ENCODE peak calls at places on chromosomes 13 and 19, in ten cellular contexts. U, E, B, S, W, J, H, M, P and Q are unnamed samples.

GRCh38 chr13:102055116-102055515 is 346.7 kb downstream of the FGF14 start:
- DNase-seq in E (no peak), H (no peak), W (no peak), U (no peak), S (no peak), J (no peak), B (no peak), P (no peak), M (no peak), Q (no peak)

GRCh38 chr13:84670245-84670644 is 788.0 kb upstream of the SLITRK1 start:
- DNase-seq in E (no peak), M (no peak), P (no peak), H (no peak), J (no peak), B (no peak), S (no peak), U (no peak), W (no peak), Q (no peak)

GRCh38 chr19:16078311-16078758 is 2.0 kb downstream of the TPM4 start:
- DNase-seq in W (no peak), P (no peak), B (no peak), S (peak), M (no peak), J (no peak), E (peak), U (no peak), H (no peak), Q (peak)

GRCh38 chr13:99371956-99372355 is 64.8 kb upstream of the GPR183 start:
- DNase-seq in E (no peak), J (no peak), P (peak), H (no peak), W (no peak), S (no peak), U (no peak), M (no peak), B (peak), Q (peak)

GRCh38 chr13:21673592-21674270 is 2.9 kb downstream of the FGF9 start:
- DNase-seq in M (peak), H (no peak), P (peak), W (peak), B (peak), E (peak), J (peak), S (peak), U (no peak), Q (no peak)

GRCh38 chr13:98821372-98822237 is 69.1 kb upstream of the SLC15A1 start:
- DNase-seq in H (no peak), P (peak), U (peak), B (no peak), J (no peak), M (peak), S (no peak), W (no peak), E (no peak), Q (no peak)

GRCh38 chr13:99086149-99086868 is 108.4 kb upstream of the DOCK9 start:
- DNase-seq in J (peak), P (peak), E (peak), B (peak), W (peak), H (no peak), U (no peak), M (peak), S (peak), Q (peak)

GRCh38 chr19:4519521-4520277 is 1.4 kb upstream of the PLIN4 start:
- DNase-seq in H (no peak), B (no peak), P (no peak), J (no peak), E (no peak), W (peak), S (no peak), U (no peak), M (peak), Q (no peak)

GRCh38 chr19:30711296-30711695 is 339.1 kb downstream of the ZNF536 start:
- DNase-seq in H (no peak), S (no peak), P (no peak), E (no peak), J (no peak), M (no peak), U (no peak), B (no peak), W (no peak), Q (peak)

GRCh38 chr19:29665826-29666633 is 769 bp downstream of the PLEKHF1 start:
- DNase-seq in H (peak), S (peak), U (no peak), E (no peak), M (peak), P (peak), B (no peak), W (peak), J (peak), Q (no peak)

GRCh38 chr13:110382830-110383229 is 75.7 kb downstream of the COL4A2 start:
- DNase-seq in M (no peak), U (no peak), W (no peak), E (no peak), P (no peak), H (no peak), J (no peak), B (no peak), S (no peak), Q (no peak)

GRCh38 chr19:56838930-56839664 is 1.4 kb downstream of the PEG3 start:
- DNase-seq in B (peak), J (peak), M (peak), W (peak), U (peak), P (peak), H (peak), E (peak), S (no peak), Q (peak)

GRCh38 chr13:24693862-24694471 is 13.8 kb downstream of the ATP12A start:
- DNase-seq in H (no peak), J (no peak), S (peak), P (peak), E (peak), B (no peak), M (peak), U (peak), W (no peak), Q (peak)

GRCh38 chr19:16888629-16889371 is at the start of gene F2RL3:
- DNase-seq in P (peak), H (no peak), S (peak), B (no peak), E (peak), W (peak), M (peak), U (no peak), J (peak), Q (no peak)

GRCh38 chr13:77692746-77693448 is 4.6 kb upstream of the SLAIN1 start:
- DNase-seq in E (no peak), P (no peak), J (no peak), M (no peak), W (no peak), B (no peak), H (no peak), S (no peak), U (peak), Q (no peak)

GRCh38 chr13:96216543-96216942 is 126.6 kb downstream of the HS6ST3 start:
- DNase-seq in H (no peak), W (no peak), E (no peak), U (no peak), M (no peak), J (no peak), P (no peak), B (no peak), S (no peak), Q (no peak)

GRCh38 chr19:35341006-35341405 is 6.7 kb upstream of the FFAR1 start:
- DNase-seq in S (no peak), H (no peak), J (no peak), W (no peak), P (no peak), M (no peak), B (no peak), E (no peak), U (no peak), Q (no peak)

GRCh38 chr19:40251991-40252390 is 25.5 kb upstream of the CCNP start:
- DNase-seq in P (no peak), M (no peak), E (no peak), W (no peak), S (no peak), H (no peak), B (no peak), J (no peak), U (no peak), Q (no peak)

GRCh38 chr13:51286135-51287002 is 53.1 kb upstream of the SERPINE3 start:
- DNase-seq in W (peak), P (peak), S (peak), E (peak), H (peak), B (peak), U (peak), J (peak), M (peak), Q (peak)

GRCh38 chr13:40344270-40345148 is 321.9 kb downstream of the FOXO1 start:
- DNase-seq in B (no peak), H (no peak), S (peak), U (peak), E (no peak), J (peak), M (peak), W (no peak), P (no peak), Q (no peak)

GRCh38 chr13:31699650-31700049 is 39.7 kb upstream of the RXFP2 start:
- DNase-seq in J (no peak), M (peak), H (no peak), U (no peak), S (no peak), B (no peak), W (no peak), P (no peak), E (no peak), Q (peak)

GRCh38 chr13:98549006-98549727 is 27.7 kb downstream of the STK24 start:
- DNase-seq in W (no peak), H (no peak), S (peak), M (peak), J (no peak), B (no peak), E (no peak), P (no peak), U (peak), Q (no peak)

GRCh38 chr13:101703081-101703480 is 250.6 kb downstream of the ITGBL1 start:
- DNase-seq in S (no peak), E (no peak), P (no peak), U (no peak), H (no peak), W (no peak), M (no peak), B (no peak), J (no peak), Q (no peak)

GRCh38 chr13:47252627-47253026 is 355.8 kb upstream of the HTR2A start:
- DNase-seq in B (no peak), H (no peak), U (no peak), P (no peak), E (no peak), J (no peak), W (no peak), S (no peak), M (no peak), Q (no peak)

GRCh38 chr13:114111577-114111976 is 20.8 kb downstream of the RASA3 start:
- DNase-seq in B (peak), M (no peak), P (no peak), J (peak), H (no peak), U (no peak), W (no peak), S (no peak), E (no peak), Q (peak)

GRCh38 chr13:59391696-59392095 is 772.0 kb downstream of the DIAPH3 start:
- DNase-seq in U (peak), S (peak), H (no peak), E (peak), P (peak), J (no peak), M (peak), B (peak), W (no peak), Q (peak)

GRCh38 chr19:21568816-21569496 is 63.6 kb downstream of the ZNF429 start:
- DNase-seq in J (peak), S (no peak), H (peak), E (no peak), M (peak), P (peak), U (no peak), B (peak), W (peak), Q (peak)

GRCh38 chr13:76887070-76887563 is 912 bp upstream of the KCTD12 start:
- DNase-seq in S (no peak), U (no peak), H (no peak), J (no peak), W (peak), M (peak), P (no peak), E (peak), B (no peak), Q (no peak)

GRCh38 chr19:47600246-47601179 is 8.4 kb upstream of the BICRA start:
- DNase-seq in P (peak), J (peak), M (peak), W (peak), S (peak), B (peak), H (peak), U (peak), E (peak), Q (peak)

GRCh38 chr13:93810264-93810663 is 583.7 kb downstream of the GPC6 start:
- DNase-seq in H (no peak), P (no peak), W (no peak), U (peak), J (no peak), S (no peak), E (no peak), M (no peak), B (no peak), Q (no peak)
- TF ChIP-seq CTCF in H (no peak), P (no peak), W (no peak), U (no peak), J (no peak), S (no peak), E (no peak), M (no peak), B (no peak), Q (no peak)

GRCh38 chr19:18559685-18560084 is 2.0 kb downstream of the KXD1 start:
- DNase-seq in B (no peak), J (no peak), S (no peak), U (no peak), M (no peak), E (no peak), W (no peak), H (no peak), P (no peak), Q (no peak)
- H3K4me3 ChIP-seq in B (no peak), J (no peak), S (peak), U (no peak), M (no peak), E (no peak), W (no peak), H (no peak), P (no peak), Q (no peak)

GRCh38 chr13:37427843-37428494 is 170.6 kb downstream of the POSTN start:
- DNase-seq in J (no peak), W (no peak), U (no peak), B (no peak), P (no peak), M (peak), E (no peak), S (no peak), H (no peak), Q (no peak)
- TF ChIP-seq CTCF in J (no peak), W (peak), U (no peak), B (no peak), P (no peak), M (no peak), E (peak), S (no peak), H (no peak), Q (no peak)

GRCh38 chr19:37551123-37551993 is 43.2 kb downstream of the ZNF571 start:
- DNase-seq in P (no peak), J (no peak), W (peak), U (no peak), B (peak), M (peak), S (peak), H (no peak), E (peak), Q (peak)
- H3K4me3 ChIP-seq in P (no peak), J (peak), W (peak), U (no peak), B (peak), M (no peak), S (peak), H (no peak), E (peak), Q (peak)

DNA sequence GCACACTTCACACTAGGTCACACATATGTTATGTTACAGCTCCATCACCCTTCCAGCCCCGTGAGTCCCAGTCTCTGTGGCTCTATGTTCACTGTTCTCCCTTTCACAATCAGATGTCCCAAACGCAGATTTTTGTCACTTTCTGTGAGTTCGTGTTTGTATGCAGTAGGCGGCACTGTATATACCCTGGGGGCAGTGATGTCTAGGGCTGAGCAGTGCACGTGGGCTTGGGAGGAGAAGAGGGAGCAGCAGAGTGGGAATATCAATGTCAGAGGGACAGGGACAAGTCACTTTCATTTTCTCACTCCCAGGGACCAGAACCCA is 22.0 kb downstream of the PSG1 start:
- DNase-seq in E (no peak), J (no peak), B (no peak), W (no peak), M (no peak), P (no peak), S (no peak), H (no peak), U (no peak), Q (no peak)
- TF ChIP-seq CTCF in E (no peak), J (no peak), B (peak), W (no peak), M (no peak), P (no peak), S (no peak), H (no peak), U (no peak), Q (no peak)

GRCh38 chr19:52066258-52066866 is 17.7 kb upstream of the ZNF432 start:
- DNase-seq in M (no peak), H (no peak), E (no peak), P (no peak), B (no peak), S (no peak), U (no peak), J (no peak), W (no peak), Q (no peak)
- H3K4me3 ChIP-seq in M (no peak), H (peak), E (no peak), P (no peak), B (peak), S (no peak), U (no peak), J (no peak), W (no peak), Q (no peak)

GRCh38 chr13:100674363-100674847 is at the start of gene TMTC4:
- DNase-seq in E (no peak), J (no peak), B (no peak), S (no peak), P (no peak), H (no peak), M (no peak), W (no peak), U (peak), Q (no peak)

GRCh38 chr13:100673831-100674362 is 698 bp downstream of the TMTC4 start:
- DNase-seq in P (peak), B (peak), S (peak), E (peak), J (peak), M (peak), H (no peak), U (peak), W (peak), Q (peak)

GRCh38 chr13:100675660-100676129 is 1.1 kb upstream of the TMTC4 start:
- DNase-seq in S (no peak), E (no peak), U (no peak), P (no peak), J (no peak), H (no peak), M (no peak), W (no peak), B (no peak), Q (no peak)

GRCh38 chr13:100673376-100673830 is 1.2 kb downstream of the TMTC4 start:
- DNase-seq in J (no peak), P (no peak), M (no peak), W (no peak), B (no peak), S (no peak), E (peak), H (no peak), U (no peak), Q (peak)

GRCh38 chr13:100674848-100675659 is 459 bp upstream of the TMTC4 start:
- DNase-seq in U (peak), M (peak), S (peak), W (peak), E (peak), H (peak), P (peak), B (peak), J (peak), Q (peak)
- TF ChIP-seq CTCF in U (peak), M (peak), S (peak), W (peak), E (peak), H (peak), P (peak), B (no peak), J (peak), Q (peak)

DNA sequence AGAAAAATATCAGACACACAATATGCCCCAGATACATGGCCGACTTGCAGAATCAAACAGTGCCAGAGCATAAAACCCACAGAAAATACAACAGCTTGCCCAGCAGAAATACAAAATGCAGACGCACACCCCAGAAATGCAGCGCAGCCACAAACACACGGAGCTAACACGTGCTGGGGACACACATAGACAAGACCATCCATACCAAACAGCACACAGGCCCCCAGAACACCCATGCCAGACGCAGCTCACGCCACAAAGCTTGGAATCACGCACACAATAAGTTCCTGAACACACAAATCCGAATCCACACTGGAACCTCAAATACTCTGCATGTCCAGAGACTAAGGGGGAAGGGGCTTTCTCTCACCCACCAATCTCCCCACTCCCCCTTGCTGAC is 17.1 kb downstream of the CCDC97 start:
- DNase-seq in S (peak), P (no peak), U (no peak), H (no peak), B (peak), W (no peak), M (no peak), J (no peak), E (no peak), Q (no peak)
- H3K4me3 ChIP-seq in S (peak), P (no peak), U (no peak), H (no peak), B (peak), W (peak), M (no peak), J (peak), E (no peak), Q (no peak)